ENCODE peak calls at places on chromosomes 16 and 17, in five cellular contexts. K is CD4-positive, alpha-beta memory T cell; B is OCI-LY7; Y is fibroblast of lung; R is tibial artery. F is an unnamed sample. For H3K4me1, the result is how much of the 10 kb centered on the place peaks cover.

GRCh38 chr17:60863892-60864673 is 186.4 kb downstream of the BCAS3 start:
- DNase-seq in K (no peak), Y (peak), R (no peak), B (no peak), F (peak)

GRCh38 chr17:17959520-17960361 is 12.5 kb downstream of the TOM1L2 start:
- DNase-seq in K (no peak), B (no peak), Y (peak), R (no peak), F (peak)

GRCh38 chr17:53032861-53033271 is 789.9 kb upstream of the KIF2B start:
- DNase-seq in K (no peak), B (peak), Y (peak), R (no peak), F (peak)

GRCh38 chr16:53433930-53434435 is 288 bp upstream of the RBL2 start:
- DNase-seq in Y (no peak), K (peak), R (no peak), B (peak), F (peak)

GRCh38 chr16:83932304-83932703 is 20.7 kb upstream of the OSGIN1 start:
- DNase-seq in Y (no peak), R (no peak), K (no peak), B (no peak), F (no peak)

GRCh38 chr17:10337976-10338375 is 34.8 kb downstream of the MYH13 start:
- DNase-seq in K (no peak), R (no peak), Y (no peak), B (no peak), F (no peak)

GRCh38 chr17:48577946-48578615 is at the start of gene HOXB4:
- DNase-seq in K (peak), B (peak), Y (peak), R (no peak), F (no peak)

GRCh38 chr16:50311134-50311528 is 44.8 kb downstream of the ADCY7 start:
- DNase-seq in B (no peak), R (peak), Y (no peak), K (peak), F (no peak)

GRCh38 chr17:60165976-60166375 is 16.2 kb downstream of the CA4 start:
- DNase-seq in B (no peak), Y (no peak), K (no peak), R (no peak), F (no peak)

GRCh38 chr17:49730078-49730786 is 22.5 kb upstream of the SLC35B1 start:
- DNase-seq in K (no peak), R (peak), Y (peak), B (no peak), F (peak)

GRCh38 chr17:33901085-33901484 is 354.0 kb upstream of the CCL2 start:
- DNase-seq in K (no peak), R (no peak), Y (no peak), B (no peak), F (no peak)

GRCh38 chr17:41625602-41626001 is 1.2 kb upstream of the KRT17 start:
- DNase-seq in K (no peak), Y (peak), R (peak), B (no peak), F (no peak)

GRCh38 chr17:44804301-44805061 is 25.6 kb downstream of the GJC1 start:
- DNase-seq in K (no peak), B (no peak), Y (no peak), R (no peak), F (peak)

GRCh38 chr17:78494961-78495330 is 82.2 kb downstream of the DNAH17 start:
- DNase-seq in Y (no peak), R (no peak), B (no peak), K (no peak), F (no peak)

GRCh38 chr17:8913091-8913490 is 45.6 kb upstream of the PIK3R6 start:
- DNase-seq in K (no peak), Y (no peak), R (no peak), B (no peak), F (no peak)

GRCh38 chr16:87780385-87780989 is 14.7 kb upstream of the KLHDC4 start:
- DNase-seq in B (peak), K (peak), Y (peak), R (no peak), F (peak)

GRCh38 chr17:67151717-67152116 is 93.3 kb downstream of the HELZ start:
- DNase-seq in R (no peak), K (no peak), Y (peak), B (no peak), F (no peak)

GRCh38 chr16:87332150-87332549 is 15.0 kb upstream of the C16orf95 start:
- DNase-seq in R (no peak), B (no peak), Y (peak), K (no peak), F (peak)

GRCh38 chr17:70562137-70562536 is 392.8 kb downstream of the KCNJ2 start:
- DNase-seq in B (no peak), K (no peak), R (no peak), Y (no peak), F (no peak)

GRCh38 chr16:81214745-81215166 is 23.7 kb upstream of the BCO1 start:
- DNase-seq in R (no peak), B (no peak), K (no peak), Y (no peak), F (peak)

GRCh38 chr16:49986351-49987124 is 38.5 kb upstream of the CNEP1R1 start:
- DNase-seq in B (no peak), Y (peak), K (no peak), R (no peak), F (peak)

GRCh38 chr17:16407911-16408588 is 7.3 kb upstream of the TRPV2 start:
- DNase-seq in K (no peak), Y (peak), B (peak), R (peak), F (peak)

GRCh38 chr17:55735784-55736405 is 13.2 kb upstream of the TMEM100 start:
- DNase-seq in Y (peak), B (peak), K (peak), R (no peak), F (peak)

GRCh38 chr17:73855933-73856332 is 211.7 kb upstream of the SDK2 start:
- DNase-seq in B (no peak), Y (peak), K (no peak), R (no peak), F (no peak)

GRCh38 chr17:4247361-4247980 is 16.3 kb downstream of the ANKFY1 start:
- DNase-seq in Y (no peak), R (no peak), K (no peak), B (no peak), F (no peak)

GRCh38 chr16:89256651-89257254 is 39.2 kb downstream of the ZNF778 start:
- DNase-seq in R (no peak), Y (peak), K (peak), B (no peak), F (peak)

GRCh38 chr16:9703731-9704130 is 478.5 kb downstream of the GRIN2A start:
- DNase-seq in K (no peak), Y (peak), B (no peak), R (no peak), F (no peak)

GRCh38 chr16:57263585-57264351 is 18.7 kb downstream of the ARL2BP start:
- DNase-seq in B (no peak), R (peak), Y (no peak), K (no peak), F (no peak)

GRCh38 chr17:59432657-59433056 is 101.2 kb downstream of the YPEL2 start:
- DNase-seq in R (no peak), B (no peak), Y (no peak), K (no peak), F (no peak)

GRCh38 chr17:51474764-51475163 is 214.4 kb downstream of the UTP18 start:
- DNase-seq in Y (no peak), B (no peak), R (no peak), K (no peak), F (no peak)

GRCh38 chr16:23145608-23146007 is 3.6 kb downstream of the USP31 start:
- DNase-seq in B (no peak), Y (peak), R (no peak), K (no peak), F (peak)

GRCh38 chr17:80811181-80812105 is 180.2 kb upstream of the CHMP6 start:
- DNase-seq in K (peak), B (no peak), R (peak), Y (no peak), F (no peak)
- H3K4me1 ChIP-seq in K (under half), B (under half), R (under half), Y (under half), F (under half)

GRCh38 chr17:57368637-57369336 is 112.5 kb downstream of the MSI2 start:
- DNase-seq in B (no peak), K (no peak), Y (no peak), R (no peak), F (no peak)

GRCh38 chr17:57370051-57370581 is 113.8 kb downstream of the MSI2 start:
- DNase-seq in K (no peak), B (no peak), R (no peak), Y (peak), F (peak)

GRCh38 chr17:57372156-57372555 is 115.8 kb downstream of the MSI2 start:
- DNase-seq in B (no peak), Y (peak), K (no peak), R (no peak), F (peak)

GRCh38 chr17:57369509-57369945 is 113.2 kb downstream of the MSI2 start:
- DNase-seq in K (no peak), Y (peak), R (no peak), B (no peak), F (peak)

DNA sequence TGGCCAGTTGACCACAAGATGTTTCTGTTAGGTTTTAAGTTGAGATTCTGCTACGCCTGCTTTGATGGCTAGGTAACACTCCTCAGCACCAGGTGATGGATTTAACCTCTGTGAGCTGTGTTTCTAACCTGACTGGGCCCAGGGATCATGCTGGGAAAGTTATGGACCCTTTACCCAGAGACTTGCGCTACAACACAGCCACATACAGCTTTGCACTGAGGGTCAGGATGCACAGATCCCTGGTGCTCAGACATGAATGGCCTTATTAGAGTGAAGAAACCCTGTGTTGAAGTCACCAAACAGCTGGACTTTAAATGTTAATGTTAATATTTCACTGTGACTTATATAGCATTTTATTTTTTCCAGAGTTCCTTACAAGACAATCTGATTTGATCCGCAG is 114.3 kb downstream of the MSI2 start:
- DNase-seq in Y (no peak), B (no peak), K (no peak), R (no peak), F (no peak)
- H3K4me1 ChIP-seq in Y (under half), B (under half), K (under half), R (under half), F (under half)

DNA sequence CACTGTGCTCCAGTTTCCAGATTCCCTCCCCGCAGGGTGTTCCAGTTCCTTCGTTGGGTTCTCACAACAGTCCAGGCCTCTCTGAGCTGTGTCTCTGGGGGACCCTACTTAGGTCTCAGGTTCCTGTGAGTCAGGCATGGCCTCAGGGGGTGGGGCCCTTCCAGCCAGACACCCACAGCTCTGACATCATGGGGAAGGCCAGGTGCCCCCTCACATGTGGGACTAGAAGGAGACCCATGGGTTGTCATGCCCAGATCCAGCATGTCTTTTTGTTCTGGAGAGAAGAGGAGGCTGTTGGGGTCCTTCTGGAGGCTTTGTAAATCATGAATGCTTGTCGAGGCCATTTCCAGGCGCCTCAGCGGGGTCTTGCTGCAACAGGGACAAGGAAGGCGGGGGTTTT is 32.0 kb upstream of the NDRG4 start:
- DNase-seq in R (no peak), K (no peak), B (no peak), Y (no peak), F (no peak)
- H3K4me1 ChIP-seq in R (under half), K (under half), B (under half), Y (under half), F (under half)

GRCh38 chr16:30068333-30068732 is 2.8 kb downstream of the ALDOA start:
- DNase-seq in Y (no peak), R (no peak), B (no peak), K (no peak), F (no peak)
- H3K4me1 ChIP-seq in Y (under half), R (under half), B (under half), K (under half), F (under half)

DNA sequence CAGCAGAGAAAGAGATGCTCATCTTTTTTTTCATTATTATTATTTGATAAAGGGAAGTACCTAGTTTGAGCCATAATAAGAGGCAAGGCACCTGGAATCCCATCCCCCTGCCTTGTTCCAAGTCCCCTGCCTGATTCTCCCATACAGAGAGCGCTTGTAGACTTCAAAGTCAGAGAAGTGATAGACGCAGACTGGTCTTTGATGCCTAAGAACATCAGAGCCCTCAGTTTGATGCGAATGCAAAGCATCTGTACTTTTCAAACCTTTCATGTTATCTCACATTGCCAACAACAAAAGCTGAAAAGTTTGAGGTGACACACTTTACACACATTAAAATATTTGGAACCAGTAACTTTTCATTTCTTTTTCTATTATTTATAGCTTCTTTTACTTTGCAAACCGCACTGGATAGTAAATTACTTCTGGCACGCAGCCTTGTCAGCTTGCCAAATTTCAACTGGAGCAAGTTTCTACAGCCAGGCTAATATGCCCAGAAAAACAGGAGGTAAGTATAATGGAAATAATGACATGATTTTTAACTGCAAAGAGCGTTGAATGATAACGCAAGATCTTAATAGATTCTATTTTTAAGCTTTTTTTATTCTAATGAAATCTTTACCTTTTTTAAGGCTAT is 6.0 kb upstream of the UTP6 start:
- DNase-seq in B (no peak), Y (peak), K (no peak), R (peak), F (peak)
- H3K4me1 ChIP-seq in B (under half), Y (under half), K (under half), R (under half), F (under half)

DNA sequence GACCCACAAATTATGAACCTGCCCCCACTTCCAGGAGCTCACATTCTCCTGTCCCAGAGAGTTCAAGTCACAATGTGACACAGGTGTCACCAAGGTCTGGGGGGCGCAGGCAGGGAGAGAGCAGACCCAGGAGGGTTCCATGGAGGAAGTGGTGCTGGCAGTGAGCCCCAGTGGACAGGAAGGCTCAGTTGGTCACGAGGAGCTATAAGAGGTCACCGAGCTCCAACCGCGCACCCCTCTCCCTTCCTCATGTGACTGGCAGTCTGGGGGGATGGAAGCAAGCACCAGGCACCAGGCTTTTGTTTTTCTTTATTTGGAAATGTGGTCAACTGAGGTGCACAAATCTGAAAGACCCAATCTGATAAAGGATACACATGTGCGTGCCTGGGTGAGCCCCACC is 2.5 kb downstream of the ITGAD start:
- DNase-seq in K (no peak), B (no peak), Y (no peak), R (no peak), F (no peak)
- H3K4me1 ChIP-seq in K (under half), B (under half), Y (under half), R (under half), F (under half)

DNA sequence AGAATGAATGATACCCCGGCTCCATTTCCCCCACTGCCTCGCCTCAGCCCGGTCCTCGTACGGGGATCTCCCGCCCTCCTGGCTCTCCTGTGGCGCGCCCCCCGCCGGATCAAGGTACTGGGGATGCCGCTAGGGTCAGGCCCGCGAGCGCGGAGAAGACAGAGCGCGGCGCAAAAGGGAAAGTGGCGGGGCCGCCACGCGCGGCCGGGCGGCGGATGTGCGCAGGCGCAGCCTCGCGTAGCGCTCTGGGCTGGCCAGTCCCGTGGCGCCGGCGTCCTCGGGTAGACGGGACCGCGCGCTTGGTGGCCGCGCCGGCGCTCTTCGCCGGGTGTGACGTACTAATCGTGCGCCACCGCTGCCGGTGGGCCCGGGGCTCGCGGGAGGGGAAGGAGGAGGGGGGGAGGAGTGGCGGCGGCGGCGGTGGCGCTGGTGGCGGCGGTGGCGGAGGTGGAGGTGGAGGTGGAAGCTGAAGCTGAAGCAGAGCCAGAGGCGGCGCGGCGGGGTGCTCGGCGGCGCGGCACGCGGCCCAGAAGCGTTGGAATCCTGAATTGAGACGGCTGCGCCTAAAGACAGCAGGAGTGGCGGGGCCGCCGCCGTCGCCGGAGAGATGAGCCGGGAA is at the start of gene SENP3:
- DNase-seq in R (peak), K (peak), B (peak), Y (peak), F (peak)
- H3K4me1 ChIP-seq in R (under half), K (under half), B (under half), Y (under half), F (under half)

GRCh38 chr16:68075980-68076379 is 9.2 kb upstream of the NFATC3 start:
- DNase-seq in B (no peak), R (no peak), K (no peak), Y (no peak), F (no peak)
- H3K4me1 ChIP-seq in B (half or more), R (under half), K (half or more), Y (under half), F (under half)

DNA sequence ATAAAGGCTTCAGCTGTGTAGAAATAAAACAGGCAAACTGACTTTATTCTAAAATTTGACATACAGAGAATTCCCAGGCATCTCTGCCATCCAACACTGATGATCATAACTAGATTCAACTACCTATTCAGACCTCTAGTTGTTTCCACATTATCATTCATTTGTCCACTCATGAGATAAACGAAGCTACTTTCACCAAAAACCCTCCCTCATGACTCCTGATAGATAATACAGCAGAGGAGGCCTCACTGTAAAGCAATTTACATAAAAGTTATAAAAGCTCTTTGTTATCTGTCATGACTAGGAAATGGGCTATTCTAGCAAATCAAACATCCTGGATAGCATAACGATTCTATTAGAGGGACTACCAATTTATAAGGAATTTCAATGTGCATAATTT is 19.6 kb upstream of the RFFL start:
- DNase-seq in Y (no peak), R (no peak), K (no peak), B (no peak), F (no peak)
- H3K4me1 ChIP-seq in Y (under half), R (under half), K (half or more), B (under half), F (under half)

F was measured in adipocyte.